ENCODE peak calls at places on chromosome 19, in eight cellular contexts. One of them, this sample, is unnamed.

GRCh38 chr19:44748426-44749254 is at the start of gene BCL3:
- DNase-seq in bronchial epithelial cell: peak
- DNase-seq in ascending aorta: peak
- DNase-seq in AG04450: no peak
- DNase-seq in CD4-positive, alpha-beta T cell: peak
- DNase-seq in psoas muscle: peak
- DNase-seq in epithelial cell of esophagus: peak
- DNase-seq in glutamatergic neuron: peak
- DNase-seq in this sample: peak

GRCh38 chr19:56245062-56245740 is 27.3 kb upstream of the EDDM13 start:
- DNase-seq in bronchial epithelial cell: peak
- DNase-seq in ascending aorta: no peak
- DNase-seq in AG04450: no peak
- DNase-seq in CD4-positive, alpha-beta T cell: no peak
- DNase-seq in psoas muscle: no peak
- DNase-seq in epithelial cell of esophagus: peak
- DNase-seq in glutamatergic neuron: no peak
- DNase-seq in this sample: no peak

GRCh38 chr19:43498233-43498830 is 6.2 kb downstream of the PHLDB3 start:
- DNase-seq in bronchial epithelial cell: no peak
- DNase-seq in ascending aorta: no peak
- DNase-seq in AG04450: no peak
- DNase-seq in CD4-positive, alpha-beta T cell: no peak
- DNase-seq in psoas muscle: no peak
- DNase-seq in epithelial cell of esophagus: no peak
- DNase-seq in glutamatergic neuron: no peak
- DNase-seq in this sample: no peak

GRCh38 chr19:35557539-35558399 is 5.7 kb downstream of the ATP4A start:
- DNase-seq in bronchial epithelial cell: peak
- DNase-seq in ascending aorta: no peak
- DNase-seq in AG04450: no peak
- DNase-seq in CD4-positive, alpha-beta T cell: peak
- DNase-seq in psoas muscle: peak
- DNase-seq in epithelial cell of esophagus: peak
- DNase-seq in glutamatergic neuron: peak
- DNase-seq in this sample: peak

GRCh38 chr19:33878912-33879810 is 82.5 kb downstream of the KCTD15 start:
- DNase-seq in bronchial epithelial cell: no peak
- DNase-seq in ascending aorta: no peak
- DNase-seq in AG04450: no peak
- DNase-seq in CD4-positive, alpha-beta T cell: no peak
- DNase-seq in psoas muscle: no peak
- DNase-seq in epithelial cell of esophagus: no peak
- DNase-seq in glutamatergic neuron: no peak
- DNase-seq in this sample: no peak

GRCh38 chr19:33446156-33446917 is 72.8 kb downstream of the CEBPG start:
- DNase-seq in bronchial epithelial cell: no peak
- DNase-seq in ascending aorta: no peak
- DNase-seq in AG04450: no peak
- DNase-seq in CD4-positive, alpha-beta T cell: no peak
- DNase-seq in psoas muscle: no peak
- DNase-seq in epithelial cell of esophagus: peak
- DNase-seq in glutamatergic neuron: peak
- DNase-seq in this sample: no peak

GRCh38 chr19:55697698-55698097 is 22.7 kb downstream of the EPN1 start:
- DNase-seq in bronchial epithelial cell: no peak
- DNase-seq in ascending aorta: no peak
- DNase-seq in AG04450: no peak
- DNase-seq in CD4-positive, alpha-beta T cell: no peak
- DNase-seq in psoas muscle: no peak
- DNase-seq in epithelial cell of esophagus: no peak
- DNase-seq in glutamatergic neuron: no peak
- DNase-seq in this sample: peak

GRCh38 chr19:10780368-10780767 is 55.6 kb downstream of the TMED1 start:
- DNase-seq in bronchial epithelial cell: peak
- DNase-seq in ascending aorta: peak
- DNase-seq in AG04450: no peak
- DNase-seq in CD4-positive, alpha-beta T cell: no peak
- DNase-seq in psoas muscle: peak
- DNase-seq in epithelial cell of esophagus: peak
- DNase-seq in glutamatergic neuron: no peak
- DNase-seq in this sample: peak

GRCh38 chr19:18436651-18437478 is 1.1 kb downstream of the ISYNA1 start:
- DNase-seq in bronchial epithelial cell: peak
- DNase-seq in ascending aorta: peak
- DNase-seq in AG04450: no peak
- DNase-seq in CD4-positive, alpha-beta T cell: peak
- DNase-seq in psoas muscle: peak
- DNase-seq in epithelial cell of esophagus: peak
- DNase-seq in glutamatergic neuron: peak
- DNase-seq in this sample: peak

GRCh38 chr19:36488816-36489138 is 584 bp downstream of the ZNF566 start:
- DNase-seq in bronchial epithelial cell: no peak
- DNase-seq in ascending aorta: no peak
- DNase-seq in AG04450: no peak
- DNase-seq in CD4-positive, alpha-beta T cell: no peak
- DNase-seq in psoas muscle: peak
- DNase-seq in epithelial cell of esophagus: no peak
- DNase-seq in glutamatergic neuron: peak
- DNase-seq in this sample: peak

GRCh38 chr19:18776288-18776594 is 14.9 kb downstream of the COMP start:
- DNase-seq in bronchial epithelial cell: peak
- DNase-seq in ascending aorta: no peak
- DNase-seq in AG04450: no peak
- DNase-seq in CD4-positive, alpha-beta T cell: no peak
- DNase-seq in psoas muscle: no peak
- DNase-seq in epithelial cell of esophagus: peak
- DNase-seq in glutamatergic neuron: no peak
- DNase-seq in this sample: no peak

GRCh38 chr19:21638776-21639175 is 128.6 kb downstream of the ZNF100 start:
- DNase-seq in bronchial epithelial cell: no peak
- DNase-seq in ascending aorta: no peak
- DNase-seq in AG04450: no peak
- DNase-seq in CD4-positive, alpha-beta T cell: no peak
- DNase-seq in psoas muscle: no peak
- DNase-seq in epithelial cell of esophagus: no peak
- DNase-seq in glutamatergic neuron: no peak
- DNase-seq in this sample: no peak

GRCh38 chr19:30664358-30665058 is 292.3 kb downstream of the ZNF536 start:
- DNase-seq in bronchial epithelial cell: no peak
- DNase-seq in ascending aorta: peak
- DNase-seq in AG04450: no peak
- DNase-seq in CD4-positive, alpha-beta T cell: no peak
- DNase-seq in psoas muscle: peak
- DNase-seq in epithelial cell of esophagus: peak
- DNase-seq in glutamatergic neuron: no peak
- DNase-seq in this sample: peak

GRCh38 chr19:19776206-19777008 is 43.5 kb upstream of the ZNF14 start:
- DNase-seq in bronchial epithelial cell: peak
- DNase-seq in ascending aorta: peak
- DNase-seq in AG04450: peak
- DNase-seq in CD4-positive, alpha-beta T cell: peak
- DNase-seq in psoas muscle: peak
- DNase-seq in epithelial cell of esophagus: peak
- DNase-seq in glutamatergic neuron: peak
- DNase-seq in this sample: peak

GRCh38 chr19:55546822-55547614 is 1.7 kb upstream of the SBK3 start:
- DNase-seq in bronchial epithelial cell: peak
- DNase-seq in ascending aorta: peak
- DNase-seq in AG04450: peak
- DNase-seq in CD4-positive, alpha-beta T cell: no peak
- DNase-seq in psoas muscle: peak
- DNase-seq in epithelial cell of esophagus: peak
- DNase-seq in glutamatergic neuron: no peak
- DNase-seq in this sample: peak

GRCh38 chr19:5612891-5613290 is 9.7 kb downstream of the SAFB2 start:
- DNase-seq in bronchial epithelial cell: no peak
- DNase-seq in ascending aorta: no peak
- DNase-seq in AG04450: no peak
- DNase-seq in CD4-positive, alpha-beta T cell: no peak
- DNase-seq in psoas muscle: no peak
- DNase-seq in epithelial cell of esophagus: no peak
- DNase-seq in glutamatergic neuron: no peak
- DNase-seq in this sample: no peak

GRCh38 chr19:38686530-38686888 is 39.1 kb downstream of the ACTN4 start:
- DNase-seq in bronchial epithelial cell: no peak
- DNase-seq in ascending aorta: no peak
- DNase-seq in AG04450: no peak
- DNase-seq in CD4-positive, alpha-beta T cell: peak
- DNase-seq in psoas muscle: no peak
- DNase-seq in epithelial cell of esophagus: no peak
- DNase-seq in glutamatergic neuron: no peak
- DNase-seq in this sample: no peak

GRCh38 chr19:18473706-18474087 is 35.8 kb upstream of the ISYNA1 start:
- DNase-seq in bronchial epithelial cell: no peak
- DNase-seq in ascending aorta: no peak
- DNase-seq in AG04450: no peak
- DNase-seq in CD4-positive, alpha-beta T cell: no peak
- DNase-seq in psoas muscle: no peak
- DNase-seq in epithelial cell of esophagus: no peak
- DNase-seq in glutamatergic neuron: no peak
- DNase-seq in this sample: no peak

GRCh38 chr19:16185123-16185924 is at the start of gene FAM32A:
- DNase-seq in bronchial epithelial cell: peak
- DNase-seq in ascending aorta: peak
- DNase-seq in AG04450: peak
- DNase-seq in CD4-positive, alpha-beta T cell: peak
- DNase-seq in psoas muscle: peak
- DNase-seq in epithelial cell of esophagus: peak
- DNase-seq in glutamatergic neuron: peak
- DNase-seq in this sample: peak
- TF ChIP-seq CTCF in bronchial epithelial cell: peak
- TF ChIP-seq CTCF in ascending aorta: peak
- TF ChIP-seq CTCF in AG04450: no peak
- TF ChIP-seq CTCF in CD4-positive, alpha-beta T cell: no peak
- TF ChIP-seq CTCF in psoas muscle: peak
- TF ChIP-seq CTCF in epithelial cell of esophagus: peak
- TF ChIP-seq CTCF in glutamatergic neuron: no peak
- TF ChIP-seq CTCF in this sample: peak

GRCh38 chr19:3398114-3398899 is 31.9 kb downstream of the NFIC start:
- DNase-seq in bronchial epithelial cell: peak
- DNase-seq in ascending aorta: peak
- DNase-seq in AG04450: no peak
- DNase-seq in CD4-positive, alpha-beta T cell: no peak
- DNase-seq in psoas muscle: peak
- DNase-seq in epithelial cell of esophagus: peak
- DNase-seq in glutamatergic neuron: no peak
- DNase-seq in this sample: peak
- TF ChIP-seq CTCF in bronchial epithelial cell: no peak
- TF ChIP-seq CTCF in ascending aorta: no peak
- TF ChIP-seq CTCF in AG04450: no peak
- TF ChIP-seq CTCF in CD4-positive, alpha-beta T cell: no peak
- TF ChIP-seq CTCF in psoas muscle: no peak
- TF ChIP-seq CTCF in epithelial cell of esophagus: no peak
- TF ChIP-seq CTCF in glutamatergic neuron: no peak
- TF ChIP-seq CTCF in this sample: no peak

DNA sequence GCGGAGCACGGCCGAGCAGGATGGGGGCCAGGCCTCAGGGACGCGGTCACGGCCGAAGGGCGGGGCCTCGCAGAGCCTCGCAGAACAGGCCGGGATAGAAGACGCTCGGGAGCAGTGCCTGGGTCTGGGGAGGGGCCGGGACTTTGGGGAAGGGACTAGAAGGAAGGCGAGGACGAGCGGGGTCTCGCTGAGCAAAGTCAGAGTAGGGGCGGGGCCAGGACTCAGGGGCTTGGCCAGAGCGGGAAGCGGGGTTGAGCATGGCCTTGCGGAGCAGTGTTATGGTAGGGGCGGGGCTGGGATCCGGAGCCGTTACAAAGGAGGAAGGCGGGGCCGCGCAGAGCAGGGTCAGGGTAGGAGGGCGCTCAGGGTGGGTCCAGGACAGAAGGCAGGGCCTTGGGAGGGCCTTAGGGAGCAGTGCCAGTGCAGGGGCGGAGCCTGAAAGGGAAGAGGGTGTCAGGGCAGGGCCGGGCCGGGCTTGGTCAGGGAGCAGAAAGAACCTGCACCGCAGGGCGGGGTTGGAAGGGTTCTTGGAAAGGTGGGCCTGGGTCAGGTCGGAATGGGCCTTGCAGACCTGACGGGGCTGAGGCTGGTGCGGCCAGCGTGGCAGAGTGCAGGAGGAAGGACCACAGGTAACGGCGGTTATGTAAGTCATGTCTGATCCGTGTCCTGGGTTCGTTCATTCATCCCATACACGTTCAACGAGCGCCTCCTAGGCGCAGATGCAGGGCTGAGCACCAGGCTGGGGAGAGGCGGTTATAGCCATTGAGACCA is 535 bp upstream of the ATP8B3 start:
- DNase-seq in bronchial epithelial cell: peak
- DNase-seq in ascending aorta: peak
- DNase-seq in AG04450: peak
- DNase-seq in CD4-positive, alpha-beta T cell: peak
- DNase-seq in psoas muscle: peak
- DNase-seq in epithelial cell of esophagus: peak
- DNase-seq in glutamatergic neuron: peak
- DNase-seq in this sample: peak
- TF ChIP-seq CTCF in bronchial epithelial cell: peak
- TF ChIP-seq CTCF in ascending aorta: peak
- TF ChIP-seq CTCF in AG04450: peak
- TF ChIP-seq CTCF in CD4-positive, alpha-beta T cell: peak
- TF ChIP-seq CTCF in psoas muscle: peak
- TF ChIP-seq CTCF in epithelial cell of esophagus: peak
- TF ChIP-seq CTCF in glutamatergic neuron: no peak
- TF ChIP-seq CTCF in this sample: peak

GRCh38 chr19:13370948-13371347 is 135.3 kb downstream of the CACNA1A start:
- DNase-seq in bronchial epithelial cell: no peak
- DNase-seq in ascending aorta: no peak
- DNase-seq in AG04450: no peak
- DNase-seq in CD4-positive, alpha-beta T cell: no peak
- DNase-seq in psoas muscle: no peak
- DNase-seq in epithelial cell of esophagus: no peak
- DNase-seq in glutamatergic neuron: no peak
- DNase-seq in this sample: no peak

GRCh38 chr19:13363235-13363634 is 143.0 kb downstream of the CACNA1A start:
- DNase-seq in bronchial epithelial cell: no peak
- DNase-seq in ascending aorta: no peak
- DNase-seq in AG04450: no peak
- DNase-seq in CD4-positive, alpha-beta T cell: no peak
- DNase-seq in psoas muscle: no peak
- DNase-seq in epithelial cell of esophagus: no peak
- DNase-seq in glutamatergic neuron: no peak
- DNase-seq in this sample: no peak

GRCh38 chr19:13363954-13364353 is 142.3 kb downstream of the CACNA1A start:
- DNase-seq in bronchial epithelial cell: no peak
- DNase-seq in ascending aorta: no peak
- DNase-seq in AG04450: no peak
- DNase-seq in CD4-positive, alpha-beta T cell: no peak
- DNase-seq in psoas muscle: no peak
- DNase-seq in epithelial cell of esophagus: no peak
- DNase-seq in glutamatergic neuron: no peak
- DNase-seq in this sample: no peak

DNA sequence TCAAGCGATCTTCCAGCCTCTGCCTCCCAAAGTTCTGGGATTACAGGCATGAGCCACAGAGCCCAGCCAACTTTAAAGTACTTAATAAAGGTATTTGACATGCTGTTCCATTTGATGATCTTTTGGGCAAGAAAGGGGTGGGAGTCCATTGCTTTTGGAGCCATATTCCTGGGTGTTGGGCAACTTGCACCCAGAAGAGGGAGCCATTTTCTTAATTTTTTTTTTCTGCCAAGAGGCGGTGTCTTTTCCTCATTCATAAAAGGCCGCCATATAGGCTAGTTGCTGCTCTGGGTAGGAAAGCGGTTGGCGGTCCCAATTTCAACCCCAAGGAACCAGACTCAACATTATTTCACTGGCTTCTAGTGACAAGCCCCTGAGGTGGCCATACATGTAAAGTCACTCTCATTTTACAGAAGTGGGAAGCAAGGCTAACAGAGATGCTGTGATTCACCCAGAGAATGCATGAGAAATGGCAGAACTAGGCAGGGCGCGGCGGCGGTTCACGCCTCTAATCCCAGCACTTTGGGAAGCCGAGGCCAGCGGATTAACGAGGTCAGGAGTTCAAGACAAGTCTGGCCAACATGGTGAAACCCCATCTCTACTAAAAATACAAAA is 139.6 kb downstream of the CACNA1A start:
- DNase-seq in bronchial epithelial cell: peak
- DNase-seq in ascending aorta: no peak
- DNase-seq in AG04450: no peak
- DNase-seq in CD4-positive, alpha-beta T cell: no peak
- DNase-seq in psoas muscle: no peak
- DNase-seq in epithelial cell of esophagus: peak
- DNase-seq in glutamatergic neuron: peak
- DNase-seq in this sample: no peak
- TF ChIP-seq CTCF in bronchial epithelial cell: peak
- TF ChIP-seq CTCF in ascending aorta: no peak
- TF ChIP-seq CTCF in AG04450: peak
- TF ChIP-seq CTCF in CD4-positive, alpha-beta T cell: no peak
- TF ChIP-seq CTCF in psoas muscle: no peak
- TF ChIP-seq CTCF in epithelial cell of esophagus: peak
- TF ChIP-seq CTCF in glutamatergic neuron: peak
- TF ChIP-seq CTCF in this sample: no peak

This sample was measured in body of pancreas.